ENCODE peak calls at places on chromosome 15, in nine cellular contexts. R is mucosa of descending colon, O is upper lobe of left lung, D is psoas muscle, V is dorsolateral prefrontal cortex, I is tibial artery, Q is IMR-90, J is neural crest cell, A is cardiac fibroblast. T is an unnamed sample.

GRCh38 chr15:42994546-42994945 is 74.0 kb upstream of the TTBK2 start:
- DNase-seq in R (no peak), O (no peak), I (no peak), D (no peak), V (no peak), J (no peak), A (peak), Q (peak), T (no peak)

GRCh38 chr15:35698331-35698730 is 152.4 kb upstream of the DPH6 start:
- DNase-seq in I (no peak), O (no peak), A (no peak), J (no peak), R (no peak), D (no peak), V (no peak), Q (no peak), T (no peak)

GRCh38 chr15:69703495-69704187 is 251.0 kb downstream of the RPLP1 start:
- DNase-seq in D (no peak), I (no peak), J (no peak), A (no peak), R (no peak), O (no peak), Q (no peak), V (no peak), T (no peak)

GRCh38 chr15:80157215-80157614 is 4.4 kb downstream of the FAH start:
- DNase-seq in O (no peak), Q (no peak), R (no peak), A (no peak), D (no peak), V (no peak), I (no peak), J (no peak), T (no peak)

GRCh38 chr15:59657635-59658125 is 365 bp upstream of the GTF2A2 start:
- DNase-seq in J (no peak), O (peak), A (no peak), V (no peak), D (no peak), R (no peak), I (no peak), Q (no peak), T (no peak)

GRCh38 chr15:48424076-48424475 is 92.8 kb downstream of the DUT start:
- DNase-seq in O (no peak), J (no peak), Q (peak), D (no peak), A (peak), R (no peak), V (no peak), I (no peak), T (no peak)

GRCh38 chr15:70171224-70171886 is 73.6 kb upstream of the TLE3 start:
- DNase-seq in D (no peak), V (no peak), A (no peak), Q (no peak), R (no peak), J (no peak), O (no peak), I (no peak), T (no peak)

GRCh38 chr15:80695099-80695910 is at the start of gene ABHD17C:
- DNase-seq in J (peak), V (peak), D (peak), A (peak), O (peak), I (peak), R (peak), Q (peak), T (peak)

GRCh38 chr15:67196222-67196621 is 58.2 kb downstream of the AAGAB start:
- DNase-seq in I (no peak), J (no peak), A (no peak), Q (peak), O (no peak), D (no peak), V (no peak), R (no peak), T (no peak)

GRCh38 chr15:65638681-65639089 is 16.9 kb downstream of the SLC24A1 start:
- DNase-seq in V (no peak), J (peak), O (no peak), D (no peak), R (peak), I (no peak), Q (peak), A (peak), T (no peak)

GRCh38 chr15:70200511-70200991 is 102.8 kb upstream of the TLE3 start:
- DNase-seq in I (no peak), O (peak), R (no peak), V (no peak), J (no peak), A (no peak), D (peak), Q (no peak), T (no peak)

GRCh38 chr15:59159210-59159609 is 47.4 kb upstream of the LDHAL6B start:
- DNase-seq in V (no peak), O (no peak), D (no peak), Q (no peak), J (no peak), I (no peak), R (no peak), A (no peak), T (no peak)

GRCh38 chr15:50210462-50211264 is 28.7 kb downstream of the SLC27A2 start:
- DNase-seq in J (no peak), Q (no peak), O (no peak), I (no peak), D (no peak), A (no peak), R (peak), V (no peak), T (no peak)

GRCh38 chr15:82079736-82080135 is 33.9 kb upstream of the MEX3B start:
- DNase-seq in A (peak), D (no peak), Q (peak), I (no peak), R (no peak), O (no peak), J (no peak), V (no peak), T (no peak)

GRCh38 chr15:65752151-65752700 is 39.9 kb downstream of the DENND4A start:
- DNase-seq in A (peak), O (no peak), V (no peak), Q (peak), D (no peak), J (no peak), R (no peak), I (no peak), T (no peak)

GRCh38 chr15:73362900-73363299 is 5.9 kb downstream of the HCN4 start:
- DNase-seq in J (no peak), V (no peak), D (no peak), Q (no peak), R (no peak), A (no peak), O (no peak), I (no peak), T (no peak)

GRCh38 chr15:99202176-99202552 is 47.2 kb downstream of the TTC23 start:
- DNase-seq in A (no peak), I (no peak), Q (no peak), O (no peak), D (no peak), J (no peak), V (no peak), R (no peak), T (no peak)

GRCh38 chr15:65824941-65825544 is 33.0 kb upstream of the DENND4A start:
- DNase-seq in R (no peak), A (peak), J (no peak), Q (peak), I (peak), V (no peak), O (no peak), D (peak), T (no peak)

GRCh38 chr15:85690546-85691226 is 104.0 kb downstream of the KLHL25 start:
- DNase-seq in J (no peak), V (no peak), D (no peak), A (no peak), R (no peak), I (no peak), Q (no peak), O (no peak), T (peak)

GRCh38 chr15:33200903-33201302 is 6.4 kb upstream of the FMN1 start:
- DNase-seq in J (no peak), D (no peak), R (no peak), Q (no peak), V (no peak), O (no peak), A (no peak), I (no peak), T (no peak)

GRCh38 chr15:57355259-57355658 is 21.0 kb upstream of the CGNL1 start:
- DNase-seq in R (no peak), J (no peak), I (no peak), Q (no peak), D (no peak), O (no peak), A (no peak), V (no peak), T (no peak)

GRCh38 chr15:101427606-101428487 is 61.7 kb downstream of the PCSK6 start:
- DNase-seq in O (no peak), A (no peak), D (no peak), J (no peak), V (no peak), Q (no peak), I (no peak), R (no peak), T (no peak)
- TF ChIP-seq CTCF in O (no peak), A (no peak), D (no peak), J (no peak), V (no peak), Q (no peak), I (no peak), R (no peak), T (no peak)

GRCh38 chr15:54083501-54083900 is 105.3 kb downstream of the UNC13C start:
- DNase-seq in I (no peak), R (no peak), Q (no peak), V (no peak), J (no peak), D (no peak), A (no peak), O (no peak), T (no peak)

GRCh38 chr15:54088837-54089236 is 110.6 kb downstream of the UNC13C start:
- DNase-seq in I (no peak), D (no peak), J (no peak), Q (no peak), R (no peak), O (no peak), A (no peak), V (no peak), T (no peak)

DNA sequence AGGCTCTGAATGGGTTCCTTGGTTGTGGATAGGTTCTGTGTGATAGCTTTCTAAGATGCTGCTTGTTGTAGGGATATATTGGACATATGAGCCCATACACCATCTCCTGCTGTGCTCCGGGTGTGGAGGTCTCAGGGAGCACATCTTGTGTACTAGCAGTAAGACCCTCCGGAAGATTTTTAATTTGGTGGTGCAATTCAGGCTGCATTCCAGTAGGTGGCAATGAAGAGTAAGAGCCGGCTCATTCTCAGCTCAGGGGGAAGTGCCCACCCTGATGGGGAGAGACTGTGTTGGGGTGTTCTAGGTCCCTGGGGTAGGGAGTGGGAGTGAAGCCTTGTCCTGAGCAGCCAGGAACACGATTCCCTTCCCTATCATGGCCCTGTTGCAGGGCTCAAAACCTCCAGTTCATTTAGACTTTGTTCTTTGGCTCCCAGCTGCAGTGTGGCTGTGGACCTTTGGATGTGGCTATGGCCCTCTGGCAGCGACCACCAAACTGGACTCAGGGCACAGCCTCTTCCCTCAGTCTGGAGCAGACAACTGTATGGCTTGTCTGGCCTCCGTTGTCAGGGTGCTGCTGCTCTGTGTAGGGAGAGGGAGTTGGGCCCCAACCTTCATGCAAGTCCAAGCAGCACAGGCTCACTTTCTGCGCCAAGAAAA is 104.7 kb downstream of the UNC13C start:
- DNase-seq in I (no peak), O (no peak), Q (peak), J (peak), D (no peak), V (no peak), A (peak), R (peak), T (no peak)
- TF ChIP-seq CTCF in I (peak), O (peak), Q (peak), J (peak), D (peak), V (peak), A (peak), R (peak), T (peak)

GRCh38 chr15:90423920-90424319 is 35.9 kb downstream of the IQGAP1 start:
- DNase-seq in R (no peak), O (no peak), Q (no peak), J (no peak), I (no peak), V (no peak), A (no peak), D (no peak), T (no peak)

GRCh38 chr15:90432253-90432652 is 44.2 kb downstream of the IQGAP1 start:
- DNase-seq in R (no peak), V (no peak), I (no peak), J (no peak), O (no peak), A (no peak), D (no peak), Q (no peak), T (no peak)

GRCh38 chr15:90425726-90426346 is 37.8 kb downstream of the IQGAP1 start:
- DNase-seq in D (no peak), I (no peak), A (no peak), J (no peak), V (no peak), O (no peak), R (no peak), Q (no peak), T (no peak)

GRCh38 chr15:90422043-90422442 is 34.0 kb downstream of the IQGAP1 start:
- DNase-seq in D (no peak), V (no peak), R (no peak), A (no peak), J (no peak), I (no peak), Q (no peak), O (no peak), T (no peak)

DNA sequence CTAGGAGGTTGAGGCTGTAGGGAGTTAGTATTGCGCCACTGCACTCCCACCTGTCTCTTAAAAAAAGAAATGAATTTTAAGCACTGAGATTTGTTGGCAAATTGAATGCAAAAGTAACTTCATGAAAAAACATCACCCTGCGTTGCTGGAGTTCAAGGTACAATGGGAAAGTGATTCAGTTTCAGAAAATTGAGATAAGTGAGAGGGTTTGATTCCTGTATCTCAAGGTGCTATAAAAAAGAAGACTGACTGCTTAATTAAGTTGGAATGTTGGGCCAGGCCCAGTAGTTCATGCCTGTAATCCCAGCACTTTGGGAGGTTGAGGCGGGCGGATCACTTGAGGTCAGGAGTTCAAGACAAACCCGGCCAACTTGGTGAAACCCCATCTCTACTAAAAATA is 39.1 kb downstream of the IQGAP1 start:
- DNase-seq in Q (no peak), D (no peak), V (no peak), O (no peak), A (no peak), J (no peak), I (no peak), R (no peak), T (no peak)
- TF ChIP-seq CTCF in Q (no peak), D (no peak), V (no peak), O (no peak), A (no peak), J (no peak), I (no peak), R (no peak), T (no peak)

GRCh38 chr15:71294251-71294635 is 179.0 kb downstream of the THSD4 start:
- DNase-seq in A (peak), J (no peak), O (no peak), I (no peak), R (no peak), Q (no peak), D (no peak), V (no peak), T (no peak)
- TF ChIP-seq CTCF in A (no peak), J (no peak), O (no peak), I (no peak), R (no peak), Q (no peak), D (no peak), V (no peak), T (no peak)

GRCh38 chr15:41810651-41811431 is 17.1 kb upstream of the JMJD7 start:
- DNase-seq in J (no peak), D (no peak), Q (no peak), V (no peak), O (no peak), I (no peak), R (no peak), A (no peak), T (no peak)
- TF ChIP-seq CTCF in J (no peak), D (no peak), Q (no peak), V (no peak), O (no peak), I (no peak), R (no peak), A (no peak), T (no peak)

GRCh38 chr15:91949361-91949760 is 95.9 kb downstream of the SLCO3A1 start:
- DNase-seq in Q (no peak), J (no peak), R (no peak), I (no peak), O (no peak), V (no peak), D (no peak), A (no peak), T (no peak)

GRCh38 chr15:91950054-91950453 is 96.5 kb downstream of the SLCO3A1 start:
- DNase-seq in V (no peak), J (no peak), O (no peak), R (no peak), Q (no peak), A (no peak), D (no peak), I (no peak), T (no peak)

GRCh38 chr15:91952216-91952615 is 98.7 kb downstream of the SLCO3A1 start:
- DNase-seq in V (no peak), I (no peak), D (no peak), J (no peak), R (no peak), O (no peak), A (no peak), Q (no peak), T (no peak)

GRCh38 chr15:91953432-91953831 is 99.9 kb downstream of the SLCO3A1 start:
- DNase-seq in I (no peak), O (no peak), R (peak), V (no peak), D (no peak), J (no peak), Q (no peak), A (no peak), T (no peak)

GRCh38 chr15:91950631-91951384 is 97.3 kb downstream of the SLCO3A1 start:
- DNase-seq in V (no peak), I (no peak), R (no peak), J (no peak), Q (peak), O (no peak), D (no peak), A (no peak), T (no peak)
- TF ChIP-seq CTCF in V (no peak), I (no peak), R (no peak), J (peak), Q (no peak), O (no peak), D (no peak), A (peak), T (no peak)

GRCh38 chr15:100663066-100663465 is 60.7 kb downstream of the ASB7 start:
- DNase-seq in R (no peak), Q (no peak), J (no peak), A (no peak), V (no peak), I (no peak), O (no peak), D (no peak), T (no peak)
- TF ChIP-seq CTCF in R (no peak), Q (peak), J (peak), A (peak), V (no peak), I (no peak), O (no peak), D (no peak), T (no peak)

GRCh38 chr15:77112819-77113569 is 42.1 kb upstream of the TSPAN3 start:
- DNase-seq in J (no peak), V (no peak), I (no peak), R (no peak), A (no peak), O (no peak), D (no peak), Q (no peak), T (no peak)
- TF ChIP-seq CTCF in J (peak), V (no peak), I (no peak), R (no peak), A (no peak), O (no peak), D (no peak), Q (no peak), T (no peak)

DNA sequence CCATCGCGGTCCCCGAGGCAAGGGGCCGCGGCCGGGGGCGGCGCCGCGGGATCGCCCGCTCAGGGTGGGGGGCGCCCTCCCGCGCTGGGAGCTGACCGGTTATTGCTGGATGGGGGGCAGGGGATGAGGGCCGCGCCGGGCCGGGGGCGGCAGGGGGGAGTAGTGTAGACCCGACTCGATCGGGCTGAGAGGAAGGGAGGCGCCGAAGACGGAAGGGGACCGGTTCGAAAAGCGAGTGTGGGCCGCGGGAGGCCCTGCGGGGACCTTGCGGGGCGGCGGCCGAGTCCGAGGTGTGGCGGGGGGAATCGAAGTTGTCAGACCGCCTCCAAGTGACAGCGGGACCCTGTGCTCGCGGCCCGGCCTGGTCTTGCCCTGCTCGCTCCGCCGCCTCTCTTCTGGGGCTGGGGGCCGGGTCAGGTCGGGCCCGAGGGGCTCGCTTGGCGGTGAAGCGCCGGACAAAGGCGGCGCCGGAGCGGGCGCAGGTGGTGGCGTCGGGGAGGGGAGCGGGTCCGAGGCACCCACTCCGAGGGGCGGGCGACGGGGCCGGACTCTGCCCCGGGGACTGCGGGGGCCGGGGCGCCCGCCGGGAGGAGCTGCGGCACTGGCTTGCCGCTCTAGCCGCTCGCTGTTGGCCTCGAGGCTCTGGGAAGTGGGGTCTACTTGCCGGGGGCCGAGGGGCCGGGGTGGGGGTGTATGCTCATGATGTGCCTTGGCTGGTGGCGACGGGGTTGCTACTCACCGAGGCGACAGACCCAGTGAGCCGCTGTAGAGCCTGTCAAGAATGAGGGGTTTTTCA is 1.2 kb downstream of the BAHD1 start:
- DNase-seq in J (peak), D (peak), V (no peak), Q (no peak), I (no peak), O (peak), A (no peak), R (no peak), T (peak)
- TF ChIP-seq CTCF in J (no peak), D (peak), V (no peak), Q (peak), I (peak), O (peak), A (no peak), R (no peak), T (no peak)

GRCh38 chr15:25694238-25694584 is 168.9 kb downstream of the ATP10A start:
- DNase-seq in A (no peak), R (no peak), J (no peak), D (no peak), V (no peak), O (no peak), Q (no peak), I (no peak), T (no peak)
- TF ChIP-seq CTCF in A (no peak), R (no peak), J (no peak), D (no peak), V (no peak), O (peak), Q (no peak), I (no peak), T (no peak)